ENCODE peak calls at places on chromosomes 3 and 15, in four cellular contexts. U is naive thymus-derived CD4-positive, alpha-beta T cell; F is stimulated activated naive B cell treated with anti-CD40 and anti-IgM and Interleukin-4, amounts not matched to agents 10 μg/mL and 1 μg/mL and 100 μg/mL, for 72 hours; B is astrocyte of the spinal cord. X is an unnamed sample.

GRCh38 chr3:32239638-32240550 is 1.4 kb downstream of the CMTM8 start:
- DNase-seq in U (peak; percentile 57), B (peak; percentile 40), F (no peak), X (peak; percentile 35)

GRCh38 chr15:39968273-39969001 is 34.5 kb downstream of the EIF2AK4 start:
- DNase-seq in B (no peak), U (no peak), F (peak; percentile 16), X (no peak)

GRCh38 chr3:16433701-16434151 is 79.8 kb downstream of the RFTN1 start:
- DNase-seq in F (peak; percentile 76), U (no peak), B (no peak), X (peak; percentile 62)

GRCh38 chr3:42095540-42095939 is 4.4 kb downstream of the TRAK1 start:
- DNase-seq in B (no peak), U (no peak), F (no peak), X (no peak)

GRCh38 chr3:16357191-16357590 is 92.2 kb downstream of the OXNAD1 start:
- DNase-seq in F (no peak), B (peak; percentile 22), U (no peak), X (no peak)

GRCh38 chr15:69154684-69155083 is 5.8 kb upstream of the GLCE start:
- DNase-seq in U (no peak), F (no peak), B (peak; percentile 61), X (no peak)

GRCh38 chr3:30641612-30642251 is 35.3 kb downstream of the TGFBR2 start:
- DNase-seq in B (no peak), U (no peak), F (no peak), X (no peak)

GRCh38 chr3:197426161-197426566 is 127.8 kb upstream of the DLG1 start:
- DNase-seq in F (no peak), U (no peak), B (peak; percentile 54), X (no peak)

GRCh38 chr3:44045476-44046275 is 196.0 kb upstream of the TOPAZ1 start:
- DNase-seq in U (no peak), F (peak; percentile 90), B (peak; percentile 49), X (peak; percentile 76)

GRCh38 chr3:133991637-133992036 is 38.1 kb downstream of the SLCO2A1 start:
- DNase-seq in F (no peak), B (peak; percentile 45), U (no peak), X (no peak)

GRCh38 chr3:65174713-65175112 is 486.9 kb upstream of the ADAMTS9 start:
- DNase-seq in B (no peak), F (no peak), U (no peak), X (no peak)

GRCh38 chr15:98792117-98792516 is 143.8 kb downstream of the IGF1R start:
- DNase-seq in F (no peak), U (no peak), B (no peak), X (no peak)

GRCh38 chr15:63050737-63051700 is 8.5 kb downstream of the TPM1 start:
- DNase-seq in U (no peak), B (peak; percentile 83), F (no peak), X (no peak)

GRCh38 chr3:30648670-30649357 is 42.4 kb downstream of the TGFBR2 start:
- DNase-seq in B (no peak), F (no peak), U (no peak), X (no peak)

GRCh38 chr3:55235416-55235815 is 251.7 kb downstream of the WNT5A start:
- DNase-seq in B (peak; percentile 12), U (no peak), F (no peak), X (no peak)

GRCh38 chr15:66946578-66947164 is 118.7 kb upstream of the SMAD3 start:
- DNase-seq in U (peak; percentile 73), F (peak; percentile 70), B (peak; percentile 65), X (peak; percentile 84)

GRCh38 chr3:187000711-187001151 is 70.4 kb downstream of the ST6GAL1 start:
- DNase-seq in U (no peak), F (no peak), B (no peak), X (peak; percentile 63)

GRCh38 chr3:197117107-197117506 is 87.5 kb upstream of the MELTF start:
- DNase-seq in F (no peak), U (no peak), B (peak; percentile 24), X (no peak)

GRCh38 chr3:187610926-187611545 is 59.2 kb downstream of the SST start:
- DNase-seq in U (no peak), F (no peak), B (peak; percentile 44), X (no peak)

GRCh38 chr15:29656636-29657475 is 165.4 kb downstream of the TJP1 start:
- DNase-seq in U (no peak), B (no peak), F (no peak), X (no peak)

GRCh38 chr15:62985768-62986167 is 56.8 kb upstream of the TPM1 start:
- DNase-seq in F (no peak), B (peak; percentile 93), U (no peak), X (no peak)